ENCODE peak calls at places on chromosomes 1 and 21, in five cellular contexts. T is stomach, U is sigmoid colon, Y is ovary, Z is esophagus squamous epithelium. L is an unnamed sample.

GRCh38 chr1:184982002-184982954 is 8.0 kb upstream of the NIBAN1 start:
- DNase-seq in T (peak; percentile 82), U (peak; percentile 91), Y (peak; percentile 30), Z (peak; percentile 12), L (peak; percentile 35)

GRCh38 chr1:232911027-232911599 is 39.3 kb upstream of the NTPCR start:
- DNase-seq in T (no peak), U (no peak), Y (no peak), Z (no peak), L (no peak)

GRCh38 chr1:189499736-189500135 is 977.9 kb downstream of the BRINP3 start:
- DNase-seq in T (no peak), U (no peak), Y (no peak), Z (no peak), L (no peak)

GRCh38 chr21:41932191-41932575 is 21.6 kb downstream of the C2CD2 start:
- DNase-seq in T (no peak), U (peak; percentile 62), Y (peak; percentile 32), Z (no peak), L (no peak)

GRCh38 chr1:7616076-7616833 is 154.8 kb upstream of the VAMP3 start:
- DNase-seq in T (peak; percentile 52), U (peak; percentile 60), Y (peak; percentile 37), Z (no peak), L (no peak)

GRCh38 chr1:40780678-40781613 is 2.6 kb upstream of the KCNQ4 start:
- DNase-seq in T (no peak), U (peak; percentile 55), Y (no peak), Z (no peak), L (no peak)

GRCh38 chr1:17251246-17251645 is 2.3 kb downstream of the PADI3 start:
- DNase-seq in T (no peak), U (no peak), Y (no peak), Z (no peak), L (no peak)

GRCh38 chr1:226814751-226815496 is 55.5 kb upstream of the PSEN2 start:
- DNase-seq in T (peak; percentile 63), U (peak; percentile 91), Y (peak; percentile 43), Z (no peak), L (no peak)

GRCh38 chr1:207103892-207104373 is at the start of gene C4BPA:
- DNase-seq in T (no peak), U (no peak), Y (no peak), Z (no peak), L (no peak)

GRCh38 chr1:32014199-32014936 is 700 bp downstream of the KHDRBS1 start:
- DNase-seq in T (peak; percentile 54), U (peak; percentile 79), Y (peak; percentile 52), Z (no peak), L (peak; percentile 41)

GRCh38 chr1:6004412-6005123 is 12.3 kb upstream of the NPHP4 start:
- DNase-seq in T (no peak), U (peak; percentile 36), Y (no peak), Z (no peak), L (no peak)

GRCh38 chr21:45555557-45556301 is 13.5 kb upstream of the SLC19A1 start:
- DNase-seq in T (peak; percentile 89), U (peak; percentile 95), Y (peak; percentile 88), Z (no peak), L (peak; percentile 94)

GRCh38 chr21:45557611-45558043 is 15.4 kb upstream of the SLC19A1 start:
- DNase-seq in T (no peak), U (peak; percentile 51), Y (peak; percentile 21), Z (no peak), L (no peak)

GRCh38 chr21:45556645-45557601 is 14.7 kb upstream of the SLC19A1 start:
- DNase-seq in T (no peak), U (peak; percentile 69), Y (peak; percentile 56), Z (no peak), L (peak; percentile 17)

GRCh38 chr21:45555251-45555556 is 13.0 kb upstream of the SLC19A1 start:
- DNase-seq in T (no peak), U (no peak), Y (no peak), Z (no peak), L (no peak)

GRCh38 chr21:45556302-45556644 is 14.0 kb upstream of the SLC19A1 start:
- DNase-seq in T (no peak), U (no peak), Y (no peak), Z (no peak), L (no peak)
- TF ChIP-seq POLR2A in T (no peak), U (no peak), Y (no peak), Z (no peak), L (no peak)

GRCh38 chr1:43439781-43440180 is 13.9 kb downstream of the HYI start:
- DNase-seq in T (peak; percentile 23), U (no peak), Y (no peak), Z (no peak), L (no peak)
- TF ChIP-seq POLR2A in T (no peak), U (no peak), Y (no peak), Z (no peak), L (no peak)

DNA sequence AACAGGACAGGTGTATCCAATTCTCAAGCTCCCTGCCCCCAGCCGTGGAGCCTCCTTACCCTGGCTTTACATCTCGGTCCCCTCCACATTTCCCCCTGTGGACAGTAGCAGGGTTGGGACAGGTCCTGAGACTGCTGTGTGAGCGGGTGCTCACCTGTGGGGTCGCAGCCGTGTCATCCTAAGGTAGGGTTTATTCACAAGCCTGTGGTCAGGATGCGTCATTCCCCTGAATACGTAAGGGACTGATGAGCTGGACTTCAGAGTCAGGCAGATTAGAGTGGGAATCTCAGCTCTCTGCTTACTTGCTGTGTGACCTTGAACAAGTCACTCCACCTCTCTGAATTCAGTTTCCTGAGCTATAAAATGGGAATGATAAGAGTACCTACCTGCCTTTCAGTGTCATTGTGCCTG is 17.7 kb downstream of the ZNF362 start:
- DNase-seq in T (no peak), U (no peak), Y (no peak), Z (no peak), L (no peak)
- TF ChIP-seq POLR2A in T (no peak), U (no peak), Y (no peak), Z (no peak), L (no peak)

GRCh38 chr1:143584508-143584907 is 387.3 kb downstream of the FAM72C start:
- DNase-seq in T (no peak), U (no peak), Y (no peak), Z (no peak), L (no peak)
- TF ChIP-seq POLR2A in T (no peak), U (no peak), Y (no peak), Z (no peak), L (no peak)

L was measured in GM12892.